ENCODE peak calls at places on chromosomes 16 and 17, in nine cellular contexts. U is skeletal muscle cell; R is fibroblast of the aortic adventitia; P is kidney epithelial cell; O is A549; A is fibroblast of mammary gland; X is body of pancreas; C is astrocyte of the cerebellum; W is CD8-positive, alpha-beta memory T cell. N is an unnamed sample.

GRCh38 chr17:46026815-46027125 is 27.7 kb downstream of the STH start:
- DNase-seq in U (no peak), R (no peak), P (no peak), O (no peak), A (no peak), X (no peak), C (no peak), W (no peak), N (no peak)

GRCh38 chr17:80045703-80046102 is 9.3 kb downstream of the CCDC40 start:
- DNase-seq in U (no peak), R (no peak), P (no peak), O (no peak), A (no peak), X (peak; percentile 60), C (no peak), W (no peak), N (no peak)

GRCh38 chr16:4330277-4330882 is 14.5 kb downstream of the GLIS2 start:
- DNase-seq in U (no peak), R (peak; percentile 71), P (no peak), O (peak; percentile 72), A (peak; percentile 68), X (peak; percentile 87), C (no peak), W (peak; percentile 68), N (no peak)

GRCh38 chr17:49438439-49438861 is 23.8 kb upstream of the PHB1 start:
- DNase-seq in U (no peak), R (no peak), P (no peak), O (no peak), A (no peak), X (no peak), C (no peak), W (no peak), N (peak; percentile 65)

GRCh38 chr16:21663889-21664647 is at the start of gene OTOA:
- DNase-seq in U (no peak), R (no peak), P (no peak), O (no peak), A (no peak), X (no peak), C (no peak), W (peak; percentile 14), N (no peak)

GRCh38 chr17:13822671-13823070 is 220.9 kb upstream of the HS3ST3A1 start:
- DNase-seq in U (no peak), R (no peak), P (no peak), O (no peak), A (no peak), X (no peak), C (no peak), W (no peak), N (no peak)

GRCh38 chr16:11639925-11640899 is 28.0 kb upstream of the SNN start:
- DNase-seq in U (peak; percentile 98), R (peak; percentile 100), P (peak; percentile 73), O (peak; percentile 100), A (peak; percentile 99), X (peak; percentile 79), C (peak; percentile 93), W (no peak), N (peak; percentile 96)

GRCh38 chr17:39935896-39936295 is 8.4 kb downstream of the LRRC3C start:
- DNase-seq in U (no peak), R (no peak), P (no peak), O (no peak), A (peak; percentile 41), X (no peak), C (no peak), W (no peak), N (no peak)

GRCh38 chr17:48593840-48594411 is 347 bp upstream of the HOXB5 start:
- DNase-seq in U (no peak), R (peak; percentile 84), P (no peak), O (peak; percentile 81), A (peak; percentile 90), X (peak; percentile 78), C (peak; percentile 88), W (peak; percentile 75), N (no peak)

GRCh38 chr16:787978-788398 is at the start of gene RPUSD1:
- DNase-seq in U (no peak), R (no peak), P (no peak), O (no peak), A (no peak), X (no peak), C (no peak), W (no peak), N (no peak)

GRCh38 chr16:59060212-59060611 is 326.1 kb upstream of the GOT2 start:
- DNase-seq in U (peak; percentile 37), R (peak; percentile 47), P (peak; percentile 76), O (peak; percentile 3), A (peak; percentile 44), X (no peak), C (peak; percentile 39), W (no peak), N (no peak)

GRCh38 chr17:81042606-81043005 is 7.7 kb downstream of the BAIAP2 start:
- DNase-seq in U (no peak), R (no peak), P (no peak), O (no peak), A (no peak), X (no peak), C (no peak), W (no peak), N (no peak)

GRCh38 chr17:79420318-79421243 is 190.3 kb downstream of the RBFOX3 start:
- DNase-seq in U (no peak), R (peak; percentile 28), P (no peak), O (peak; percentile 66), A (peak; percentile 48), X (no peak), C (no peak), W (no peak), N (no peak)

GRCh38 chr17:81470944-81471803 is 41.4 kb downstream of the ACTG1 start:
- DNase-seq in U (no peak), R (peak; percentile 22), P (no peak), O (no peak), A (peak; percentile 49), X (no peak), C (no peak), W (no peak), N (no peak)

GRCh38 chr16:88700322-88700635 is 5.9 kb downstream of the RNF166 start:
- DNase-seq in U (no peak), R (no peak), P (no peak), O (no peak), A (no peak), X (no peak), C (no peak), W (no peak), N (no peak)
- H3K4me3 ChIP-seq in U (no peak overlapping the region), R (no peak overlapping the region), P (no peak overlapping the region), O (no peak overlapping the region), A (no peak overlapping the region), X (no peak overlapping the region), C (no peak overlapping the region), W (peak overlapping the region; percentile 97), N (no peak overlapping the region)

GRCh38 chr17:6080711-6081430 is 10.7 kb downstream of the WSCD1 start:
- DNase-seq in U (no peak), R (no peak), P (no peak), O (no peak), A (no peak), X (no peak), C (no peak), W (no peak), N (no peak)
- H3K4me3 ChIP-seq in U (no peak overlapping the region), R (no peak overlapping the region), P (no peak overlapping the region), O (no peak overlapping the region), A (no peak overlapping the region), X (no peak overlapping the region), C (no peak overlapping the region), W (no peak overlapping the region), N (no peak overlapping the region)

DNA sequence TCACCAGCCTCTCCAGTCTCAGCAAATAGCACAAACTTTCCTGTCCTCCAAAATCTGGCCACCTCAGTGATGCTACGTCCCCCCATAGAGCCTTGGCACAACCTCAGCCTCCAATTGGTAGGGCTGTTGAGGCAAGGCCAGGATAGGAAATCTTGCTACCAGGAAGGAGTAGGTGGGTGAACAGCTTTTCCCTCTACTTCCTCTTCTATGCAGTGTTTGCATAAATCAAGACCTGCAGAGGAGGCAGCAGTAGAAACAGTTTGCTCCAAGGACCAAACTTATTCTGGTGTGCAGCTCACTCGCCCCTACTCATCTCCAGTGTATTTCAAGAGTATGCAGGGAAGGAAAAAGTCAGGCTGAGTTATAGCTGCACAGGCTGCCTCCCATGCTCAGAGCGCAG is 740 bp upstream of the DPEP2 start:
- DNase-seq in U (no peak), R (no peak), P (no peak), O (no peak), A (no peak), X (no peak), C (no peak), W (no peak), N (no peak)
- H3K4me3 ChIP-seq in U (no peak overlapping the region), R (no peak overlapping the region), P (no peak overlapping the region), O (no peak overlapping the region), A (no peak overlapping the region), X (no peak overlapping the region), C (no peak overlapping the region), W (peak overlapping the region; percentile 70), N (no peak overlapping the region)

DNA sequence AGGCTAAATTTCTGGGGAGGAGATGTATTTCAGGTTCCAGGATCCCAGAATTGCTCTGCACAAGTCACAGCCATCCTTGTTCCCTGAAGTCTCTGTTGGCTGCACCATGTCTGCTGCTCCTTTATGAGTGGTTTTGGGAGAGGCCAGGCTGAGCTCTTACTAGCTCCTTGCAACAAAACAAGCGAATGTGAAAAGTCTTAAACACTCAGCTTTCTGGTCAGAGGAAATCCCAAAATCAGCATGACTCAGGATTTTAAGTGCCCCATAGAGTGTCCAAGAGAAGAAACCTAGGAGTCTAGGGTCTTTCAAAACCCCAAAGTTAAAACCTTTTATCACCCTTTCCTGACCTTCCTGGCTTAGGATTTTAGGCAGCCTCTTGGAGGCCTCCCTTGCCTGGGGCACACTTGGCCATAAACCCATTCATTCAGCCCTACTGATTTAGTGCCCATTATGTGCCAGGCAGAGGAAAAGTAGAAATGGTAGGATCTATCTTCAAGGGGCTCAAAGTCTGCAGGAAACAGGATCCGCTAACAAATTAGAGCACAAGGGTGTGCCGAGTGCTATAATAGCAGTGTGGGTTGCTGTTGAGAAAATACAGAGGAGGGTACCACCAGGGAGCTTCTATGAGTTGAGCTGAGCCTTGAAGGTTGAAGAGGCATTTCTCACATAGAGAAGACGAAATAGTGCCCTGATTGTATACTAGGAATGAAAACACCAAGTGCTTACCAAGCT is 36.9 kb downstream of the SOST start:
- DNase-seq in U (no peak), R (peak; percentile 79), P (no peak), O (peak; percentile 75), A (peak; percentile 30), X (no peak), C (no peak), W (no peak), N (no peak)
- H3K4me3 ChIP-seq in U (no peak overlapping the region), R (no peak overlapping the region), P (no peak overlapping the region), O (peak overlapping the region; percentile 53), A (no peak overlapping the region), X (no peak overlapping the region), C (no peak overlapping the region), W (no peak overlapping the region), N (no peak overlapping the region)

DNA sequence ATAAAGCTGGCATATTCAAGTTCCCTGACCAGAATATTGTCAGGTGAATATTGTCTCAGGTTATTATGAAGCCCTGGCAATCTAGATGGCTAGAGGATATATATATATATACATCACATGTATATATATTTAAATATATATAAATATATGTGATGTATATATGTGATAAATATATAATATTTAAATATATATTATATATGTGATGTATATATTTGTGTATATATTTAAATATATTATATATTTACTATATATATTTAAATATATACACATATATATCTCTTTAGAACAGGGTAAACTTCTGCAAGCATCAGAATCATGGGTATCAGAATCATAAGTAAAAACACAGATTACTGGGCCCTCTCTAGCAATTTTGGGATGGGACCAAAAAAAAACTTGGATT is 112.6 kb downstream of the CDH8 start:
- DNase-seq in U (no peak), R (no peak), P (no peak), O (no peak), A (no peak), X (no peak), C (no peak), W (no peak), N (no peak)
- H3K4me3 ChIP-seq in U (no peak overlapping the region), R (no peak overlapping the region), P (no peak overlapping the region), O (no peak overlapping the region), A (no peak overlapping the region), X (no peak overlapping the region), C (no peak overlapping the region), W (no peak overlapping the region), N (no peak overlapping the region)

N was measured in coronary artery.